ENCODE peak calls at places on chromosome 12, in four cellular contexts. F is cardiac muscle cell, Y is fibroblast of the aortic adventitia, U is stomach. L is an unnamed sample.

GRCh38 chr12:10213168-10214130 is 772 bp downstream of the GABARAPL1 start:
- DNase-seq in F (peak), Y (peak), U (peak), L (peak)

GRCh38 chr12:97404549-97404948 is 58.1 kb upstream of the RMST start:
- DNase-seq in F (peak), Y (peak), U (peak), L (peak)

GRCh38 chr12:49092086-49092815 is 2.4 kb downstream of the DHH start:
- DNase-seq in F (peak), Y (no peak), U (no peak), L (peak)

GRCh38 chr12:45727994-45728624 is 1.4 kb upstream of the ARID2 start:
- DNase-seq in F (no peak), Y (no peak), U (no peak), L (no peak)

GRCh38 chr12:76633415-76633814 is 73.8 kb upstream of the OSBPL8 start:
- DNase-seq in F (no peak), Y (no peak), U (no peak), L (no peak)

GRCh38 chr12:52210186-52210924 is 18.5 kb upstream of the KRT80 start:
- DNase-seq in F (no peak), Y (peak), U (no peak), L (peak)

GRCh38 chr12:53044052-53044581 is 5.7 kb upstream of the TNS2 start:
- DNase-seq in F (no peak), Y (no peak), U (no peak), L (no peak)

GRCh38 chr12:14948672-14949071 is 10.3 kb upstream of the ERP27 start:
- DNase-seq in F (peak), Y (peak), U (no peak), L (no peak)

GRCh38 chr12:130715150-130715995 is 726 bp downstream of the RIMBP2 start:
- DNase-seq in F (peak), Y (no peak), U (peak), L (no peak)

GRCh38 chr12:48998497-48999353 is 450 bp downstream of the DDN start:
- DNase-seq in F (no peak), Y (no peak), U (peak), L (peak)

GRCh38 chr12:93526786-93527428 is 45.6 kb upstream of the SOCS2 start:
- DNase-seq in F (peak), Y (peak), U (no peak), L (peak)

GRCh38 chr12:63935361-63935760 is 90.9 kb downstream of the SRGAP1 start:
- DNase-seq in F (no peak), Y (peak), U (no peak), L (no peak)

GRCh38 chr12:124867389-124867930 is 3.8 kb upstream of the SCARB1 start:
- DNase-seq in F (no peak), Y (peak), U (peak), L (peak)

GRCh38 chr12:50924439-50925341 is 27.7 kb upstream of the HIGD1C start:
- DNase-seq in F (peak), Y (peak), U (peak), L (peak)

GRCh38 chr12:46126050-46126727 is 135.8 kb upstream of the SCAF11 start:
- DNase-seq in F (no peak), Y (no peak), U (no peak), L (no peak)

GRCh38 chr12:123102781-123103503 is 47.9 kb downstream of the PITPNM2 start:
- DNase-seq in F (no peak), Y (no peak), U (no peak), L (no peak)

GRCh38 chr12:6998708-6999451 is 19.4 kb downstream of the LPCAT3 start:
- DNase-seq in F (no peak), Y (peak), U (no peak), L (peak)

GRCh38 chr12:27626239-27626638 is 70.0 kb upstream of the REP15 start:
- DNase-seq in F (no peak), Y (no peak), U (no peak), L (no peak)

GRCh38 chr12:2295941-2296461 is 243.2 kb downstream of the CACNA1C start:
- DNase-seq in F (no peak), Y (peak), U (no peak), L (peak)

GRCh38 chr12:8829128-8829524 is 6.7 kb downstream of the A2ML1 start:
- DNase-seq in F (no peak), Y (no peak), U (no peak), L (no peak)

GRCh38 chr12:68381476-68381875 is 49.3 kb upstream of the MDM1 start:
- DNase-seq in F (no peak), Y (no peak), U (no peak), L (no peak)

GRCh38 chr12:21819236-21819635 is 44.7 kb upstream of the KCNJ8 start:
- DNase-seq in F (no peak), Y (peak), U (no peak), L (no peak)

GRCh38 chr12:77401480-77402105 is 336.2 kb upstream of the E2F7 start:
- DNase-seq in F (no peak), Y (peak), U (no peak), L (no peak)

GRCh38 chr12:47739959-47740358 is 14.7 kb upstream of the ENDOU start:
- DNase-seq in F (no peak), Y (no peak), U (no peak), L (no peak)

GRCh38 chr12:109503611-109504010 is 26.2 kb downstream of the UBE3B start:
- DNase-seq in F (no peak), Y (no peak), U (no peak), L (no peak)

GRCh38 chr12:114636723-114637480 is 47.1 kb downstream of the TBX3 start:
- DNase-seq in F (peak), Y (peak), U (no peak), L (peak)

GRCh38 chr12:106106892-106107291 is 31.9 kb downstream of the NUAK1 start:
- DNase-seq in F (no peak), Y (no peak), U (no peak), L (peak)

DNA sequence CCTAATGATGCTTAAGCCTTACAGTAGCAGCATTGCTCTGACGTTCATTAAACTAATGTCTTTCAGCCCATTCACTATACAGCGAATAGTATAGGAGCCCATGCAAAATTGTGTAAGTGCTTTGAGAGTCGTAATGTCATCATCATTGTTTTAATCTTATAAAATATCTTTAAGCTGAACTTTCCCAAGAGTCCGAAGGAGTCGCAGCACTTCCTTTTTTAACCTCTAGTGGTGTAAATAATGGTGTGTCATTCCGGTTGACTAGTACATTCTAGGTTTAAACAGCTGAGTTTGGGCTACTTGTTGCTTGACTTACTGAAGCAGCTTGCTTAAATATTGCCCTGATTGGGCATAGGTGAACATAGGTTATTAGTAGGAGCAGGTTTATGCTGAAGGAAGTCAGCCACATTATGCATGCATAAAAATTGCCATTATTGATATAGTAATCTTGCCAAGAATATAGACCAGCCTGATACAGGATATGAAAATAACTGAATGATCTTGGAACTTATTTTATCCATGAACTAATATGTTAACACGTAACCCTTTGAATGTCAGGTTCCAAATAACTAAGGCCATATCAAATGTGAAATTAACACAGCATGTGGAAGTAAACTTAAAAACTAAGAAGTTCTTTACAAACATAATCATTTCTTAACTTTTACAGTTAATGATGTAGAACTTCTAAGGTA is 2.6 kb downstream of the WNK1 start:
- DNase-seq in F (peak), Y (peak), U (no peak), L (peak)
- TF ChIP-seq CTCF in F (peak), Y (peak), U (peak), L (peak)

GRCh38 chr12:11877869-11878780 is 192.6 kb upstream of the BCL2L14 start:
- DNase-seq in F (peak), Y (peak), U (peak), L (peak)

GRCh38 chr12:11877102-11877826 is 193.5 kb upstream of the BCL2L14 start:
- DNase-seq in F (no peak), Y (no peak), U (no peak), L (no peak)

GRCh38 chr12:11872055-11872454 is 198.7 kb upstream of the BCL2L14 start:
- DNase-seq in F (no peak), Y (no peak), U (no peak), L (no peak)

GRCh38 chr12:11876301-11876700 is 194.4 kb upstream of the BCL2L14 start:
- DNase-seq in F (no peak), Y (no peak), U (no peak), L (no peak)

DNA sequence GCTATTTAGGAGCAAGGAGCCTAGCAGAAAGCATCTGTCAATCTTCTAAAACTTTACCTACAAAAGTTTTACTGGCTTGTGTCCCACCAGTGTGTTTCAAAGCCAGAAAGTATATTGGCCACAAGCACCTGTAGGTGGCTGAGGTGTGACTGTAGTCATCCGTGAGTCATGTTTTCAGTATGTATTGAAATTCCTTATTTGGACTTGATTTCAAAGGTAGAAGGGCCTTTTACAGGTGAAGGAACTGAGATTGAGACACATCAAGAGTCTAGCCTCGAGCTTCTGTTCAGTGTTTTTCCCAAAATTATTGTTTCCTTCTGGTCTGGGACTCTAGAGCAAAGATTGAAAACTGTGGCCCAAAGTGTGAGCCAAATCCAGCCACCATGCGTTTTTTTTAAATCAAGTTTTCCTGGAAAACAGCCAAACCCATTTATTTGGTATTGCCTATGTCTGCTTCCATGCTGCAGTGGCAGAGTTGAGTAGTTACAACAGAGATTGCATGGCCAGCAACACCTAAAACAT is 195.3 kb upstream of the BCL2L14 start:
- DNase-seq in F (no peak), Y (peak), U (no peak), L (peak)
- TF ChIP-seq CTCF in F (no peak), Y (no peak), U (no peak), L (no peak)

DNA sequence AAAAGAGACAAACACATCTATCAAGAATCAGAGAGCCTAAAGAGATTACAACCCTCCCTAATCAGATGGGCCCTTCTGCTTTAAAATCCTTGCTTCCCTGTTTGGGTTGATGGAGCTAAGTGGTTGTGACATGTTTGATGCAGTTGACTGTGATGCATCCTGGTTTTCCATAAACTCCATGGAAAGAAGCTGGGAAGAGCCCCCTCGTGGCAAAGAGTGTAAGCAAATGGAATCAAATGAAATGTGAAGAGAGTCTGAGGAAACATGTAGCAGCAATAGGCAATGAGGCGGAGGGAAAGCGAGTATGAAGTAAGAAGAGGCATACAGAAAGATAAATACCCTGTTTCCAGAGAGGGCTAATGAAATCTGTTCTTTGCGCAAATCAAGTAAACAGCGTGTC is 70.4 kb upstream of the SLCO1C1 start:
- DNase-seq in F (peak), Y (peak), U (no peak), L (peak)
- TF ChIP-seq CTCF in F (peak), Y (peak), U (no peak), L (peak)

GRCh38 chr12:113462117-113462774 is 9.4 kb downstream of the LHX5 start:
- DNase-seq in F (peak), Y (peak), U (peak), L (peak)

GRCh38 chr12:113462880-113463745 is 8.6 kb downstream of the LHX5 start:
- DNase-seq in F (peak), Y (no peak), U (no peak), L (no peak)

GRCh38 chr12:113459981-113460380 is 11.7 kb downstream of the LHX5 start:
- DNase-seq in F (no peak), Y (no peak), U (no peak), L (no peak)

GRCh38 chr12:113463746-113464743 is 7.6 kb downstream of the LHX5 start:
- DNase-seq in F (peak), Y (no peak), U (no peak), L (no peak)

DNA sequence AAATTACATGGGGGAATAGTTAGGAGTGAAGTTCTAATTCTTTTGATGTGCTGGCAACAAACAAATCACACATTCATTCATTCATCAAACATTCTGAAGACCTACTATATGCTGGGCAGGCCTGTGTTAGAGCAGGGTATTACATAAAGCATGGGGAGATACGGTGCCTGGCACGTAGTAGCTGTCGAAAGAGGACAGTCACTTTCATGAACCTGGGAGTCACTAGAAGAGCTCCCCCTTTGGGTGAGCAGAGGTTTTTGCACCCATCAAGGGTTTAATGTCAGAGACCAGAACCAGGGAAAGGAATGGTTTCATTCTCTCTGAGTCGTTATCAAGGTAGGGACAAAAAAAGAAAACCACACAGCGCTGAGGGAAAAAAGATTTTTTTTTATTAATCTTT is 10.0 kb downstream of the LHX5 start:
- DNase-seq in F (peak), Y (no peak), U (no peak), L (peak)
- TF ChIP-seq CTCF in F (peak), Y (peak), U (no peak), L (peak)